ENCODE peak calls at places on chromosomes 1 and 21, in six cellular contexts. S is left ventricle myocardium inferior, U is fibroblast of pulmonary artery, G is HCT116, V is body of pancreas, I is A549. W is an unnamed sample.

GRCh38 chr21:38956791-38957571 is 151.3 kb downstream of the ETS2 start:
- DNase-seq in S (no peak), U (no peak), G (no peak), V (peak), I (no peak), W (no peak)

GRCh38 chr1:92404661-92405060 is 82.1 kb downstream of the GFI1 start:
- DNase-seq in S (no peak), U (peak), G (no peak), V (no peak), I (no peak), W (no peak)

GRCh38 chr1:184482113-184482512 is 95.3 kb downstream of the C1orf21 start:
- DNase-seq in S (peak), U (no peak), G (no peak), V (peak), I (no peak), W (peak)

GRCh38 chr1:239308701-239309333 is 77.6 kb upstream of the CHRM3 start:
- DNase-seq in S (no peak), U (no peak), G (no peak), V (peak), I (peak), W (no peak)

GRCh38 chr21:42233067-42233981 is 14.4 kb downstream of the ABCG1 start:
- DNase-seq in S (peak), U (peak), G (no peak), V (peak), I (peak), W (no peak)

GRCh38 chr1:245678866-245679411 is 524.2 kb downstream of the KIF26B start:
- DNase-seq in S (no peak), U (no peak), G (no peak), V (no peak), I (no peak), W (no peak)

GRCh38 chr1:183726825-183727224 is 73.7 kb upstream of the APOBEC4 start:
- DNase-seq in S (no peak), U (no peak), G (no peak), V (no peak), I (no peak), W (no peak)

GRCh38 chr1:41432481-41433280 is 51.8 kb downstream of the EDN2 start:
- DNase-seq in S (peak), U (peak), G (peak), V (peak), I (peak), W (peak)

GRCh38 chr21:33286600-33287456 is 20.7 kb downstream of the IL10RB start:
- DNase-seq in S (peak), U (peak), G (peak), V (peak), I (peak), W (no peak)

GRCh38 chr1:77562596-77563154 is 119.8 kb downstream of the ZZZ3 start:
- DNase-seq in S (no peak), U (no peak), G (no peak), V (no peak), I (no peak), W (no peak)

GRCh38 chr1:227949341-227949921 is 1.7 kb upstream of the WNT9A start:
- DNase-seq in S (no peak), U (no peak), G (no peak), V (no peak), I (no peak), W (no peak)

GRCh38 chr1:156910309-156910782 is 10.1 kb upstream of the LRRC71 start:
- DNase-seq in S (no peak), U (peak), G (no peak), V (peak), I (peak), W (no peak)

GRCh38 chr1:109770331-109771095 is 6.8 kb upstream of the EPS8L3 start:
- DNase-seq in S (peak), U (no peak), G (no peak), V (no peak), I (no peak), W (no peak)

GRCh38 chr21:45818276-45818903 is 163.2 kb upstream of the COL6A1 start:
- DNase-seq in S (no peak), U (peak), G (no peak), V (no peak), I (peak), W (peak)

GRCh38 chr21:36188081-36188681 is 31.6 kb downstream of the DOP1B start:
- DNase-seq in S (peak), U (no peak), G (no peak), V (peak), I (peak), W (no peak)

GRCh38 chr1:227356582-227357228 is 38.4 kb upstream of the CDC42BPA start:
- DNase-seq in S (no peak), U (peak), G (peak), V (no peak), I (peak), W (no peak)

GRCh38 chr1:1122981-1123480 is 7.1 kb upstream of the C1orf159 start:
- DNase-seq in S (no peak), U (peak), G (no peak), V (no peak), I (no peak), W (no peak)

GRCh38 chr1:116405241-116406135 is 32.4 kb downstream of the ATP1A1 start:
- DNase-seq in S (no peak), U (no peak), G (no peak), V (no peak), I (no peak), W (no peak)

GRCh38 chr1:22536506-22536905 is 26.8 kb upstream of the EPHA8 start:
- DNase-seq in S (no peak), U (peak), G (no peak), V (peak), I (no peak), W (no peak)

GRCh38 chr21:43657355-43658093 is 1.8 kb downstream of the HSF2BP start:
- DNase-seq in S (peak), U (no peak), G (no peak), V (no peak), I (no peak), W (no peak)

GRCh38 chr21:32143222-32143939 is 135.5 kb downstream of the MIS18A start:
- DNase-seq in S (peak), U (no peak), G (no peak), V (peak), I (no peak), W (peak)

GRCh38 chr1:219227731-219228419 is 54.2 kb downstream of the LYPLAL1 start:
- DNase-seq in S (no peak), U (peak), G (no peak), V (no peak), I (no peak), W (no peak)

GRCh38 chr1:233097546-233098254 is 147.3 kb downstream of the NTPCR start:
- DNase-seq in S (no peak), U (peak), G (no peak), V (no peak), I (peak), W (no peak)

GRCh38 chr1:151820940-151821339 is 10.7 kb downstream of the RORC start:
- DNase-seq in S (no peak), U (no peak), G (no peak), V (peak), I (no peak), W (no peak)

GRCh38 chr21:17612023-17612564 is 607 bp downstream of the BTG3 start:
- DNase-seq in S (peak), U (peak), G (no peak), V (peak), I (peak), W (no peak)

GRCh38 chr1:53878492-53879105 is 11.0 kb downstream of the YIPF1 start:
- DNase-seq in S (no peak), U (peak), G (peak), V (peak), I (peak), W (peak)

GRCh38 chr1:232793944-232794343 is 11.3 kb upstream of the MAP10 start:
- DNase-seq in S (no peak), U (peak), G (peak), V (peak), I (peak), W (no peak)

GRCh38 chr1:17282836-17283235 is 25.2 kb upstream of the PADI4 start:
- DNase-seq in S (no peak), U (no peak), G (no peak), V (no peak), I (no peak), W (no peak)

GRCh38 chr1:229224308-229224707 is 46.6 kb upstream of the RAB4A start:
- DNase-seq in S (no peak), U (peak), G (no peak), V (no peak), I (no peak), W (no peak)

GRCh38 chr1:116667577-116668105 is at the start of gene IGSF3:
- DNase-seq in S (peak), U (peak), G (no peak), V (peak), I (peak), W (no peak)

GRCh38 chr1:26915204-26915842 is 1.5 kb upstream of the NR0B2 start:
- DNase-seq in S (peak), U (no peak), G (no peak), V (peak), I (no peak), W (no peak)

GRCh38 chr1:235138821-235139220 is 10.2 kb upstream of the TOMM20 start:
- DNase-seq in S (no peak), U (no peak), G (no peak), V (no peak), I (no peak), W (no peak)

GRCh38 chr1:236280438-236281285 is 1.1 kb downstream of the ERO1B start:
- DNase-seq in S (no peak), U (no peak), G (no peak), V (no peak), I (no peak), W (no peak)

GRCh38 chr21:28229811-28230210 is 762.9 kb downstream of the LTN1 start:
- DNase-seq in S (no peak), U (peak), G (no peak), V (no peak), I (peak), W (no peak)

GRCh38 chr1:82486969-82487368 is 686.2 kb downstream of the ADGRL2 start:
- DNase-seq in S (no peak), U (no peak), G (no peak), V (no peak), I (no peak), W (no peak)

GRCh38 chr1:180920702-180921101 is 8.0 kb downstream of the KIAA1614 start:
- DNase-seq in S (no peak), U (no peak), G (no peak), V (no peak), I (peak), W (no peak)

GRCh38 chr1:162538815-162539431 is 22.6 kb upstream of the UAP1 start:
- DNase-seq in S (no peak), U (peak), G (peak), V (no peak), I (peak), W (peak)

DNA sequence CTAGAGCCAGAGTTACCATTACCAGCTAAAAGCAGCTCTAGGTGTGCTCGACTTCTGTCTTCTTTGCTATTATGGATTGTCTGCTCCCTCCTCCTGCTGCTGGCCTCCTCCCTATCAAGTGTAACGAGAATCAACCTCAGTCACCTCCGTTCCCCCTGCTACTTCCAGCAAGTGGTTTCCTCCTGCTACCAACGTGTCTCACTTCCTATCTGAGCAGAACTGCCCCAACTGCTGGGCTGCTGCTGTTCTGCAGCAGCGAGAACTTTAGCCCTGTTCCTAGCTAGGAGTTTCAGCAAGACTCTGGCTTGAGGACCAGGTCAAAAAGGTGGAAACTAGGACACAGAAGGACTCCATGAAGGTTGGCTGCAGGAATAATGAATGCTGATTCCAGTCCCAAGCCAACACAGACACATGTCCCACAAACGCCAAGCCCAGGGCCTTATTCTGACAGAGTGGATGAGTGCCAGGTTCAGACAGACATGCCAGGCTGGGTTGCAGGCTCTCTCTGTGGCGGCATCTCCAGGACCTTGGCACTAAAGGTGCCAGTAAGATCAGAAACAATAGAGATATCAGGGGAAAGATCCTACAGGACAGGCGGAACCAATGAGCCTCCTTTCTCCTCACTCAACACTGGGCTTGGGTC is 46.9 kb downstream of the CD34 start:
- DNase-seq in S (no peak), U (no peak), G (no peak), V (no peak), I (no peak), W (no peak)
- TF ChIP-seq CTCF in S (peak), U (no peak), G (no peak), V (no peak), I (no peak), W (no peak)

DNA sequence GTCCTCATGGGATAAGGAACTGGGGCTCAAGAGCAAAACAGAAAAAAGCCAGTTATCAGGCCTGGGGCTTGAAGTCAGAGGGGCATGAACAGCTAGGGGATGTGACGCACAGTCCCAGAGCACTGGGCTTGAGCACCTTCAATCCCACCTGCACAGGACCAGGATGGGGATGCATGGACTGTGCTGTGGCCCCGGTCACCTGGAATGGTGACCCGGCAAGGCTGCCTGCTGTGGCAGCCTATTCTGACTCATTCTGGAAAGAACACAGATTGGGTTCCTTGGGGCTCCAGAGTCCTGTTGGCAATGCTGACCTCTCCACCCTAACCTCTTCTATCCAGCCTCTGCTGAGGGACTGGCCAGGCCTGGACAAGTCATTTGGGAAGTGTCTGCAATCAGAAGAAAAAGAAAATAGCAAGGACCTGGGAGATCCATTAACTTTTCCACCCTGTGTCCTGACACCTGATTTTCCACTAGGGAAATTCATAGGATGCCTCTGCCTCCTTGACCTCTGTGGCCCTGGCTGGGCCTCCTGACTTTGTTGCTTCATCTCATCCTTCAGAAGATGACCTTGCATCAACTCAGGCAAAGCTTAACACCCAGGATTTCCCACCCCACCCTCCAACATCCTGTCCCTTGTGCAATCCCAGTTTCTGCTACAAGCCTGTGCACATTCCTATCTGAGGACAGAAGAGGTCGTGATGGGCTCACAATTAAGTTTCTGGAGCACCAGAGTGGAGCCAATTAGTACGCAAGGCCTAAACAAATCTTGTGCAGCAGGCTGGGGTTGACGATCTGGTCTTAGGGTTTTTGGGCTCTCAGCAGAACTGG is 17.9 kb upstream of the FMOD start:
- DNase-seq in S (peak), U (peak), G (no peak), V (peak), I (peak), W (peak)
- TF ChIP-seq CTCF in S (peak), U (peak), G (no peak), V (no peak), I (no peak), W (peak)

GRCh38 chr1:200556005-200556404 is 64.5 kb downstream of the KIF14 start:
- DNase-seq in S (no peak), U (peak), G (no peak), V (no peak), I (peak), W (no peak)
- TF ChIP-seq CTCF in S (no peak), U (no peak), G (no peak), V (no peak), I (peak), W (peak)

DNA sequence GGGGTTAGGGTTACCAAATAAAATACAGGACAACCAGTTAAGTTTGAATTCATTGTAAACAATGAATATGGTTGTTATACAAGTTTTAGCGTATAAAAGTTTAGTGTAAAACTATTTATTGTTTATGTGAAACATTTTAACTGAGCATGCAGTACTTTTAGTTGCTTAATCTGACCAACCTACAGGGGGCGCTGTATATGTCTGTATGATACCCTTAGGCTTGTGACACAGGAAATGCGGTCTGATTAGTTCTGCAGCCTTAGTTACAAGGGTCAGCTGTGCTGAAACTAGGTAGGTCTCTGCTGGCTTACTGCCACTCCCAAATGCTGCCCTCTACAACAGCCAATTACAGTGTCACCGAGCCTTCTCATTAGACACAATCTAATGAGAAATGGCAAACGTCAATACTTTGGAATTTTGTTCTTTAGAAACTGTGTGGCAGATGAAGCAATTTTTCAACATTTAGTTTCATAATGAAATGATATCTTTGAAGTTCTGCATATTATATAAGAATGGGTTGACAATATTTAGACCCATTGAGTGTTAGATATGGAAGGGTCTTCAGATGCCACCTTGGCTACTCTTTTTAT is 56.2 kb downstream of the NTNG1 start:
- DNase-seq in S (no peak), U (peak), G (peak), V (no peak), I (peak), W (no peak)
- TF ChIP-seq CTCF in S (no peak), U (peak), G (peak), V (no peak), I (no peak), W (peak)

DNA sequence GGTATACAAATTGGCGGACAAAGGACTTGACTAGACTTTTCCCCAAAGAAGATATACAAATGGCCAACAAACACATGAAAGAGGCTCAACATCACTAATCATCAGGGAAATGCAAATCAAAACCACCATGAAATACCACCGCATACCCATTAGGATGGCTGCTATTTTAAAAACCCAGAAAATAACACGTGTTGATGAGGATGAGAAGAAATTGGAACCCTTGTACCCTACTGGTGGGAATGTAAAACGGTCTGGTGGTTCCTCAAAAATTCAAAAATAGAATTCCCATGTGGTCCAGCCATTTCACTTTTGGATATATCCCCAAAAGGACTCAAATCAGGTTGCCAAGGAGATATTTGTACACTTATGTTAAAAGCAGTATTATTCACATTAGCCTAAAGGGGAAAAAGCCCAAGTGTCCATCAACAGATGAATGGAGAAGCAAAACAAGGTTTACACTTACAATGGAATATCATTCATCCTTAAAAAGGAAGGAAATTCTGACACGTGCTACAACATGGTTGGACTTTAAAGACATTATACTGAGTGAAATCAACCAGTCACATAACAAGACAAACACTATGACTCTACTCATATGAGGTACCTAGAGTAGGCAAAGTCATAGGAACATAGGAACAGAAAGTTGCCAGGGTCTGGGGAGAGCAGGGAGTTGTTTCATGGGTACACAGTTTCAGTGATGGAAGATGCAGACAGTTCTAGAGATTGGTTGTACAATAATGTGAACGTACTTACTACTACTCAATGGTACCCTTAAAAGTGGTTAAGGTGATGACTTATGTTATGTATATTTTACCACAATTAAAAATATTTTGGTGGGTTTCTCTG is 17.0 kb downstream of the CD34 start:
- DNase-seq in S (no peak), U (no peak), G (no peak), V (no peak), I (no peak), W (no peak)
- TF ChIP-seq CTCF in S (no peak), U (no peak), G (no peak), V (no peak), I (no peak), W (no peak)

DNA sequence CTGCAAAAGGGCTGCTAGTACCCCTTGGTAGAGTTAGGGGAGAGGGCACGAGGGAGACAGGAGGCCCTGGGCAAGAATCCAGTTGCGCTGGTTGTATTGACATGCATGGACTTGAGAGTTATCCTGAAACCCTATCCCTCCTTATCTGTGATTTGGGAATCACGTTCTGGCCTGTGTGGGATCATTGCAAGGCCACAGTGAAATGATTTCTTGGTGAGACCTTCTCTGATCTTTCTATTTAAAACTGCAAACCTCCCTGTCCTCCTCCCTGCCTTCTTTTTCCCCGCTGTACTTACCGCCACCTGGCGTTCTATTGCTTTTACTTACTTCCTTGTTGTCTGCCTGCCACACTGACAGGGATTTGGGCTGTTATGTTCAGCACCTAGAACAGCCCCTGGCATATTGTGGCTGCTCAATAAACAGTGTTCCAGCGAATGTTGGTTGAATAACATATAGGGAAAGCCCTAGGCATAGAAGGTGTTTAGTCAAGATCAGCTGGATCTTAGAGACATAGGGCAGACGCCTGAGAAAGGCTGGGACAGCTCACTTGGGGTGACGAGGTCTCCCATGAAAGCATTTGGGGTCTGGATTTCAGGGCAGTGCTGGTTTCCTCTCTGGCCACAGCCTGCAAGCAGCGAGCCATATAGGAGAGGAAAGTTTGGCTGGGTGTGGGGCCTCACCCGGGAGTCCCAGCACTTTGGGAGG is 25.6 kb downstream of the ALPL start:
- DNase-seq in S (no peak), U (peak), G (peak), V (peak), I (peak), W (no peak)
- TF ChIP-seq CTCF in S (peak), U (peak), G (peak), V (peak), I (peak), W (peak)